ENCODE peak calls at places on chromosomes 2 and 18, in eight cellular contexts. F is GM12878, N is Peyer's patch, S is spleen, X is vagina, E is body of pancreas, I is esophagus squamous epithelium, H is lower leg skin. J is an unnamed sample.

GRCh38 chr18:54254265-54254758 is 15.0 kb upstream of the POLI start:
- DNase-seq in F (no peak), N (no peak), S (no peak), X (no peak), E (peak; percentile 46), I (no peak), H (no peak), J (no peak)

GRCh38 chr2:235746257-235746934 is 252.6 kb downstream of the AGAP1 start:
- DNase-seq in F (no peak), N (no peak), S (no peak), X (no peak), E (peak; percentile 71), I (no peak), H (no peak), J (peak; percentile 64)

GRCh38 chr2:198102120-198102519 is 297.7 kb downstream of the PLCL1 start:
- DNase-seq in F (no peak), N (no peak), S (no peak), X (no peak), E (no peak), I (no peak), H (no peak), J (no peak)

GRCh38 chr18:79560861-79561210 is 118.8 kb upstream of the CTDP1 start:
- DNase-seq in F (no peak), N (no peak), S (peak; percentile 16), X (no peak), E (no peak), I (no peak), H (no peak), J (no peak)

GRCh38 chr2:175373001-175373727 is 191.7 kb upstream of the ATP5MC3 start:
- DNase-seq in F (no peak), N (no peak), S (no peak), X (no peak), E (no peak), I (no peak), H (no peak), J (no peak)

GRCh38 chr2:9332136-9332852 is 91.0 kb downstream of the ITGB1BP1 start:
- DNase-seq in F (no peak), N (no peak), S (no peak), X (no peak), E (no peak), I (no peak), H (no peak), J (no peak)

GRCh38 chr2:101150306-101151140 is 659 bp downstream of the TBC1D8 start:
- DNase-seq in F (no peak), N (peak; percentile 38), S (peak; percentile 86), X (no peak), E (peak; percentile 58), I (no peak), H (peak; percentile 87), J (no peak)

GRCh38 chr2:101476605-101477208 is 1.8 kb upstream of the RFX8 start:
- DNase-seq in F (no peak), N (no peak), S (no peak), X (no peak), E (no peak), I (no peak), H (no peak), J (no peak)

GRCh38 chr2:144515425-144515693 is 4.6 kb downstream of the ZEB2 start:
- DNase-seq in F (no peak), N (no peak), S (no peak), X (no peak), E (no peak), I (no peak), H (no peak), J (no peak)

GRCh38 chr2:144513388-144514100 is 6.4 kb downstream of the ZEB2 start:
- DNase-seq in F (no peak), N (no peak), S (peak; percentile 77), X (no peak), E (no peak), I (no peak), H (peak; percentile 88), J (no peak)

GRCh38 chr2:144516417-144516980 is 3.4 kb downstream of the ZEB2 start:
- DNase-seq in F (no peak), N (no peak), S (peak; percentile 90), X (no peak), E (no peak), I (no peak), H (peak; percentile 86), J (no peak)

GRCh38 chr2:144515694-144516416 is 4.1 kb downstream of the ZEB2 start:
- DNase-seq in F (no peak), N (peak; percentile 28), S (peak; percentile 90), X (no peak), E (no peak), I (no peak), H (peak; percentile 88), J (no peak)

GRCh38 chr2:144514731-144515424 is 5.0 kb downstream of the ZEB2 start:
- DNase-seq in F (no peak), N (no peak), S (no peak), X (no peak), E (no peak), I (no peak), H (no peak), J (no peak)
- TF ChIP-seq POLR2A in F (no peak), N (no peak), S (no peak), X (no peak), E (no peak), I (no peak), H (no peak), J (no peak)

DNA sequence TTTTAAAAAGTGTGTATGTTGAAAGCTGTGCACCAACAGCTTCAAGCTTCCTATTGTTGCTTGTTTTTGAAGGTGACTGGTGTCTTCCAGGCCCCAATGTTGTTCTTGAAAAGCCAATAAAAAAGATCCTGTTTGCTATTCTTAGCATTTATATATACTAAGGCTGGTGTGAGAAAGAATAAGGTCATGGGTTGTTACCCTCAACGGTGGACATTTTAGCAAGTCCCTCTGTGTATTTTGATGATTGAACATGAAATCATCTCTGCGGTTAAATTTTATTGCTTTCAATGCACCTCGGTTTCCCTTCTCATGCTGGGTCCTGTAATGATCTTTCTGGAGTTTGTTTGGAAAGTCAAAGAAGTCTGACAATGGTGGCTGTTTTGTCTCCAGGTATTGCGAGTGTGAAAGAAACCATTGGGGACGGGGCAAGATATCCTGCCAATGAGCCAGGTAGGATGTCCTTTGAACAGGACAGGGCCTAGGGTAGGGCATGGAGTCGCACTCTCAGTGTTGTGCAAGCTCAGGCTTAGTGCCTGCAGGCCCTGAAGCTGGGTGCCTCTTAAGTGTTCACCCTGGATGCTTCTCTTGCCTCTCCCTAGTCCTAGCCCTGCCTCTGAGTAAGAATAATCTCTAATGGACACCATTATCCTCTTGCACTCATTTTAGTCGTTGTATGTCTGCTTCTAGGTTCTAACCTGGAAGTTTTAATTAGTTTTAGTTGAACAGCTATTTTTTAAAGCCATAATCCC is 16.0 kb upstream of the KLF7 start:
- DNase-seq in F (no peak), N (no peak), S (no peak), X (no peak), E (no peak), I (no peak), H (no peak), J (no peak)
- TF ChIP-seq POLR2A in F (no peak), N (no peak), S (no peak), X (no peak), E (no peak), I (no peak), H (no peak), J (no peak)

GRCh38 chr18:77087391-77088141 is 45.0 kb downstream of the MBP start:
- DNase-seq in F (no peak), N (no peak), S (peak; percentile 78), X (no peak), E (no peak), I (no peak), H (peak; percentile 92), J (no peak)

GRCh38 chr18:77086034-77086433 is 46.5 kb downstream of the MBP start:
- DNase-seq in F (no peak), N (no peak), S (no peak), X (no peak), E (no peak), I (no peak), H (peak; percentile 7), J (no peak)

GRCh38 chr18:77084757-77085035 is 47.9 kb downstream of the MBP start:
- DNase-seq in F (no peak), N (no peak), S (no peak), X (no peak), E (no peak), I (no peak), H (no peak), J (no peak)

GRCh38 chr18:77088977-77089795 is 43.4 kb downstream of the MBP start:
- DNase-seq in F (no peak), N (no peak), S (peak; percentile 70), X (no peak), E (no peak), I (no peak), H (peak; percentile 87), J (peak; percentile 77)

DNA sequence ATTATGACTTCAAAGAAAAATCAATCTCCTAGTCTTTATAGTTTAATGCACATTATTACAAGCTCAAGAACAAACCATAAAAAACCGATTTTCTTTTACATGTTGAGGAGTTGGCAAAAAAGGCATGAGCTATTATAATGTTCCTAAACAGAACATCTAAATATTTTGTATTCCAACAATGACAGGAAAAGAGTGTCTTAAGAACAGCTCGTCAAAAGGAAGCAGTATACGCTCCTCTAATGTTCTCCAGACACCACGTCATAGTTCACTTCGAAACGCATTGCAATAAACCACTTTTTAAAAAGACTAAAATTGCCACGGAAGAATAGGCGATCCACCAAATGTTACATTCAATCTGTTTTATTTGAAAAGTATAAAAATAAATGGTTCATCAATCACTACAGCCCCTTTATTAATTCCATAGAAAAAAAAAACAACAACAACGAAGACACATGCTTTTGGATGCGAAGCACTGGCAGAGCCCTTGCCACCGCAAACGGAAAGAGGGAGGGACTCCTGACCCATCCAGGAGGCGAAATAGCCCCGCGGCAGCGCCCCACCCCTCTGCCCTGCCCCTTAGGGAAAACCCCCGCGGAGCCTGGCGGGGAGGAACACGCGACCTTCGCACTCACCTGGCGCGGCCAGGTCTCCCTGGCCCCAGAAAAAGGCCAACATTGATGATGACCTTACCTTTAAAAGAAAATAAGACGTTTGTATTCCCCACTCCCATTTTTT is 45.8 kb downstream of the MBP start:
- DNase-seq in F (no peak), N (no peak), S (peak; percentile 72), X (no peak), E (no peak), I (no peak), H (peak; percentile 84), J (no peak)
- TF ChIP-seq POLR2A in F (no peak), N (no peak), S (no peak), X (no peak), E (no peak), I (no peak), H (no peak), J (no peak)

DNA sequence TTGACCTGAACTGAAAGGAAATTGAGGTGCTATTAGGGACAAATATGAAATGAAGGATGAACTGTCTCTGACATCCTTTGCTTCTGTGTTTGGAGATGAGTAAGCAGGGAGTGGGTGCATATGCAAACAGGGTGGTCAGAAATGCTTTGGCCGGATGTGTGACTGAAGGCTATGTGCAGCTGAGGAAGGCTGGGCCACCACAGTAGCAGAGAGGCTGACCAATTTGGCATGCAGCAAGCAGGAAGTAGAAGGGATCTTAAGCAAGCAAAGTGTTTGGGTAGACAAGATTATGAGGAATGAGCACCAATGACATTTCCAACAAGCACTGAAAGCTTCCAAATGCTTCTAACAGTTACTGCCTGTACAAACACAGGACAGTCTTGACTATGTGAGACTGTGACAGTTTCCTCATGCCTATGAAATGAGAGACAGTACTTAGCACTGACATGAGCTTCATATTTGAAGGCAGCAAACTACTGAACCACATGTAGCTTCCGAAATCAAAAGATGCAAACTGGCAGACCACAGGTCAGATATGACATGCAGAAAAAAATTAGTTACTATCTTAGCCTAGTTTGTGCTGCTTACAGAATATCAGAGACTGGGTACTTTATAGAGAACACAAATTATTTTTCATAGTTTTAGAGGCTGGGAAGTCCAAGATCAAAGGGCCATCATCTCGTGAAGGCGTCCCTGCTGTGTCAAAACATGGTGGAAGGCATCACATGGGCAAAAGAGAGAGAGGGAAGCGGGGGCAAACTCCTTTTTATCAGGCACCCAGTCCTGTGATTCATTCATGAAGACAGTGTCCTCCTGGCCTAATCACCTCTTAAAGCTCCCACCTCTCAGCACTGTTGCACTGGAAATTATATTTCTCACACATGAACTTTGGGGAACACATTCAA is 3.2 kb upstream of the ACTR3 start:
- DNase-seq in F (peak; percentile 98), N (peak; percentile 87), S (peak; percentile 81), X (no peak), E (no peak), I (peak; percentile 10), H (peak; percentile 87), J (no peak)
- TF ChIP-seq POLR2A in F (peak; percentile 75), N (no peak), S (no peak), X (no peak), E (no peak), I (no peak), H (no peak), J (no peak)

J was measured in breast epithelium.